ENCODE peak calls at places on chromosomes 11 and 22, in six cellular contexts. N, W, T, C, V and E are unnamed samples.

GRCh38 chr11:76694664-76695063 is 24.1 kb upstream of the LRRC32 start:
- DNase-seq in N (no peak), W (no peak), C (no peak), V (no peak), T (no peak), E (no peak)

GRCh38 chr11:32838505-32839274 is 9.0 kb downstream of the PRRG4 start:
- DNase-seq in W (no peak), C (no peak), V (no peak), N (no peak), T (no peak), E (peak)

GRCh38 chr11:27263046-27263445 is 100.0 kb downstream of the CCDC34 start:
- DNase-seq in V (no peak), T (no peak), N (no peak), C (no peak), W (no peak), E (no peak)

GRCh38 chr11:65525659-65526480 is 987 bp downstream of the SCYL1 start:
- DNase-seq in C (no peak), N (no peak), V (no peak), W (no peak), T (no peak), E (no peak)

GRCh38 chr11:93525601-93526000 is 17.6 kb downstream of the SMCO4 start:
- DNase-seq in V (no peak), N (peak), W (no peak), C (peak), T (peak), E (no peak)

GRCh38 chr22:27252282-27253049 is 549.1 kb downstream of the MN1 start:
- DNase-seq in T (no peak), V (no peak), C (no peak), N (no peak), W (no peak), E (no peak)

GRCh38 chr11:68904458-68904847 is 762 bp downstream of the IGHMBP2 start:
- DNase-seq in C (no peak), N (no peak), T (no peak), V (no peak), W (peak), E (peak)

GRCh38 chr22:30649430-30650007 is 13.9 kb downstream of the SLC35E4 start:
- DNase-seq in T (peak), V (peak), N (peak), C (no peak), W (peak), E (peak)

GRCh38 chr22:25895678-25896077 is 153.7 kb downstream of the MYO18B start:
- DNase-seq in T (no peak), V (no peak), N (no peak), W (no peak), C (no peak), E (no peak)

GRCh38 chr11:126352934-126353801 is 2.3 kb upstream of the ST3GAL4 start:
- DNase-seq in W (no peak), V (no peak), C (no peak), T (peak), N (peak), E (peak)

GRCh38 chr11:62337682-62338181 is 484 bp downstream of the ASRGL1 start:
- DNase-seq in N (peak), T (no peak), V (no peak), C (peak), W (peak), E (peak)

GRCh38 chr11:116865696-116866095 is 28.3 kb upstream of the APOA1 start:
- DNase-seq in V (no peak), N (no peak), W (no peak), C (no peak), T (no peak), E (no peak)

GRCh38 chr11:115550291-115551059 is 46.3 kb upstream of the CADM1 start:
- DNase-seq in C (peak), V (no peak), N (no peak), W (no peak), T (no peak), E (no peak)

GRCh38 chr11:71283960-71284359 is 31.6 kb upstream of the SHANK2 start:
- DNase-seq in C (no peak), N (no peak), T (no peak), V (no peak), W (no peak), E (peak)